ENCODE peak calls at places on chromosome 9, in eight cellular contexts. C, K, M, U, O, H, E and L are unnamed samples.

GRCh38 chr9:93814561-93814960 is 140.6 kb downstream of the BARX1 start:
- DNase-seq in C (no peak), K (no peak), M (no peak), U (no peak), O (no peak), H (no peak), E (no peak), L (no peak)

GRCh38 chr9:31137151-31137849 is 1247.1 kb upstream of the ACO1 start:
- DNase-seq in C (no peak), K (peak; percentile 82), M (no peak), U (no peak), O (no peak), H (no peak), E (peak; percentile 99), L (no peak)

GRCh38 chr9:119071636-119072035 is 297.6 kb downstream of the BRINP1 start:
- DNase-seq in C (no peak), K (peak; percentile 3), M (no peak), U (no peak), O (no peak), H (no peak), E (no peak), L (no peak)

GRCh38 chr9:128091144-128091543 is 23.1 kb downstream of the SLC25A25 start:
- DNase-seq in C (no peak), K (peak; percentile 92), M (peak; percentile 91), U (peak; percentile 90), O (peak; percentile 77), H (peak; percentile 84), E (peak; percentile 90), L (peak; percentile 39)

GRCh38 chr9:101418518-101419111 is 17.0 kb downstream of the ALDOB start:
- DNase-seq in C (no peak), K (peak; percentile 59), M (no peak), U (no peak), O (no peak), H (no peak), E (no peak), L (no peak)

GRCh38 chr9:113343732-113344231 is 3.7 kb upstream of the WDR31 start:
- DNase-seq in C (peak; percentile 94), K (peak; percentile 46), M (peak; percentile 67), U (no peak), O (peak; percentile 7), H (peak; percentile 95), E (peak; percentile 67), L (no peak)

GRCh38 chr9:115063058-115063850 is 54.7 kb downstream of the TNC start:
- DNase-seq in C (no peak), K (peak; percentile 63), M (no peak), U (peak; percentile 32), O (peak; percentile 24), H (no peak), E (peak; percentile 7), L (no peak)

GRCh38 chr9:7967851-7968250 is 168.3 kb upstream of the DMAC1 start:
- DNase-seq in C (peak; percentile 64), K (no peak), M (no peak), U (no peak), O (no peak), H (no peak), E (no peak), L (no peak)

GRCh38 chr9:98971915-98972223 is 28.2 kb downstream of the COL15A1 start:
- DNase-seq in C (no peak), K (no peak), M (no peak), U (no peak), O (no peak), H (no peak), E (no peak), L (no peak)

GRCh38 chr9:130891699-130892502 is 4.7 kb downstream of the QRFP start:
- DNase-seq in C (no peak), K (no peak), M (peak; percentile 14), U (no peak), O (no peak), H (no peak), E (no peak), L (peak; percentile 35)

GRCh38 chr9:130892503-130893249 is 3.9 kb downstream of the QRFP start:
- DNase-seq in C (no peak), K (no peak), M (no peak), U (no peak), O (no peak), H (no peak), E (no peak), L (no peak)

GRCh38 chr9:130894546-130894945 is 2.1 kb downstream of the QRFP start:
- DNase-seq in C (no peak), K (peak; percentile 16), M (no peak), U (no peak), O (no peak), H (no peak), E (no peak), L (no peak)

GRCh38 chr9:130895038-130895437 is 1.6 kb downstream of the QRFP start:
- DNase-seq in C (no peak), K (no peak), M (peak; percentile 6), U (no peak), O (no peak), H (no peak), E (no peak), L (no peak)

DNA sequence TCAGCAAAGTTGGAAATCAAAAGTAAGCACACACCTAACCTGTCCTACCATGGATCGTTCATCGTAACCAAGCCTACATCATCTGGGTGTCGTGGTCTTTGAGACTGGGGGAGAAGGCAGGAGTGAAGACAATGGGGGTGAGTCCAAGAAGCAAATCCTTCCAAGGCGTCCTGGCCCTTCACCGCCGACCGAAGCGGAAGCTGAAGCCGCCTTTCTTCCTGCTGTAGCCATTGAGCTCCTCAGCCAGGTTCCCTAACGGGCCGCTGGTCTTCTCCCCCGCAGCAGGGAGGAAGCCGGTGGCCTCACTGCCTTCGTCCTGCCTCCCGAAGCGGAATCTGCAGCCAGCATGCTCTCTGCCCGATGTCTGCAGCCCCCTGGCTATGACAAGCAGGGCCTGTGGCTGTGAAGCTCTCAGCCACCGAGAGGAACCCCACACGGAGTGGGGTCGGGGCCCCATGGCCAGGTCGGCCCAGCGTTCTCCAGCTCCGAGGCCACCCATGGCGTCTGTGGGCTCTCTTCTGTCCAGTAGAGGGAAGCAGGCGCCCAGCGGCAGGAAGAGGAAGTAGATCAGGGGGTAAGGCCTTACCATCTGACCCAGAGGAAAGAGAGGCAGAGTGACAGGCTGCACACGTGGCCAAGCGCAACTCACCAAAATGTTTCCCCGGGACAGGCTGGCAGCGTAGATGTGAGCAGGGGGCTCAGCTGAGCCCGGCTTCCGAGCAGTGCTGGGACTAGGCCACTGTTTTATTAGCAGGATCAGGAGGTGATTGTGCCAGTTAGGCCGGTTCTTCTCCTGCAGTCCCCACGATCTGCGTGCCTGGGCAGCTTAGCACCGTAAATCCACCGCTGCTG is 3.1 kb downstream of the QRFP start:
- DNase-seq in C (no peak), K (no peak), M (peak; percentile 55), U (no peak), O (no peak), H (no peak), E (peak; percentile 71), L (no peak)
- TF ChIP-seq CTCF in C (peak; percentile 35), K (no peak), M (peak; percentile 64), U (no peak), O (no peak), H (no peak), E (peak; percentile 76), L (no peak)

GRCh38 chr9:124855944-124856773 is 2.9 kb downstream of the WDR38 start:
- DNase-seq in C (no peak), K (peak; percentile 31), M (peak; percentile 78), U (no peak), O (no peak), H (peak; percentile 37), E (peak; percentile 31), L (no peak)
- TF ChIP-seq CTCF in C (no peak), K (peak; percentile 35), M (peak; percentile 55), U (peak; percentile 34), O (peak; percentile 49), H (peak; percentile 33), E (peak; percentile 55), L (peak; percentile 34)

GRCh38 chr9:90888941-90889340 is 87.3 kb downstream of the SYK start:
- DNase-seq in C (no peak), K (no peak), M (no peak), U (no peak), O (no peak), H (no peak), E (no peak), L (no peak)

GRCh38 chr9:90893706-90894105 is 92.1 kb downstream of the SYK start:
- DNase-seq in C (no peak), K (no peak), M (no peak), U (no peak), O (no peak), H (no peak), E (no peak), L (no peak)

GRCh38 chr9:90894956-90895687 is 93.5 kb downstream of the SYK start:
- DNase-seq in C (no peak), K (no peak), M (no peak), U (no peak), O (no peak), H (peak; percentile 51), E (peak; percentile 35), L (peak; percentile 17)

GRCh38 chr9:90891656-90892055 is 90.0 kb downstream of the SYK start:
- DNase-seq in C (no peak), K (no peak), M (no peak), U (no peak), O (no peak), H (no peak), E (no peak), L (no peak)

GRCh38 chr9:90890146-90890545 is 88.5 kb downstream of the SYK start:
- DNase-seq in C (no peak), K (peak; percentile 4), M (peak; percentile 35), U (no peak), O (no peak), H (peak; percentile 27), E (no peak), L (peak; percentile 16)
- TF ChIP-seq CTCF in C (no peak), K (no peak), M (peak; percentile 55), U (no peak), O (no peak), H (peak; percentile 11), E (peak; percentile 18), L (no peak)

GRCh38 chr9:34343605-34344004 is 14.2 kb downstream of the NUDT2 start:
- DNase-seq in C (no peak), K (no peak), M (no peak), U (no peak), O (no peak), H (no peak), E (no peak), L (no peak)

GRCh38 chr9:34338664-34339063 is 9.3 kb downstream of the NUDT2 start:
- DNase-seq in C (no peak), K (no peak), M (no peak), U (no peak), O (no peak), H (no peak), E (no peak), L (no peak)

GRCh38 chr9:34341659-34342266 is 12.4 kb downstream of the NUDT2 start:
- DNase-seq in C (no peak), K (no peak), M (no peak), U (no peak), O (no peak), H (no peak), E (no peak), L (no peak)

GRCh38 chr9:34346873-34347799 is 17.8 kb downstream of the NUDT2 start:
- DNase-seq in C (no peak), K (no peak), M (no peak), U (no peak), O (no peak), H (no peak), E (no peak), L (no peak)

DNA sequence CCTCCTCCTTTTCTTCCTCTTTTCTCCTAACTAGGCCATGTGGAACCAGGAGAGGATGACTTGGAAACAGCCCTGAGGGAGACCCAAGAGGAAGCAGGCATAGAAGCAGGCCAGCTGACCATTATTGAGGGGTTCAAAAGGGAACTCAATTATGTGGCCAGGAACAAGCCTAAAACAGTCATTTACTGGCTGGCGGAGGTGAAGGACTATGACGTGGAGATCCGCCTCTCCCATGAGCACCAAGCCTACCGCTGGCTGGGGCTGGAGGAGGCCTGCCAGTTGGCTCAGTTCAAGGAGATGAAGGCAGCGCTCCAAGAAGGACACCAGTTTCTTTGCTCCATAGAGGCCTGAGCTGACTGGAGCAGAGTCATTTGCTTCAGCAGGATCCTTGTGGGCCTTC is 13.7 kb downstream of the NUDT2 start:
- DNase-seq in C (peak; percentile 43), K (peak; percentile 56), M (no peak), U (no peak), O (no peak), H (no peak), E (no peak), L (no peak)
- TF ChIP-seq CTCF in C (no peak), K (no peak), M (no peak), U (no peak), O (no peak), H (no peak), E (no peak), L (no peak)